ENCODE peak calls at places on chromosome X, in eight cellular contexts. One of them, this sample, is unnamed.

GRCh38 chrX:69142688-69143239 is 22.5 kb downstream of the PJA1 start:
- DNase-seq in Right ventricle myocardium superior: no peak
- DNase-seq in EL: no peak
- DNase-seq in CD8-positive, alpha-beta memory T cell: no peak
- DNase-seq in tibial artery: no peak
- DNase-seq in cardiac muscle cell: no peak
- DNase-seq in fibroblast of pulmonary artery: no peak
- DNase-seq in GM12891: no peak
- DNase-seq in this sample: no peak

GRCh38 chrX:38929966-38930421 is 128.7 kb downstream of the MID1IP1 start:
- DNase-seq in Right ventricle myocardium superior: no peak
- DNase-seq in EL: peak; percentile 51
- DNase-seq in CD8-positive, alpha-beta memory T cell: no peak
- DNase-seq in tibial artery: peak; percentile 72
- DNase-seq in cardiac muscle cell: peak; percentile 5
- DNase-seq in fibroblast of pulmonary artery: peak; percentile 14
- DNase-seq in GM12891: no peak
- DNase-seq in this sample: no peak

GRCh38 chrX:70476166-70476933 is 31.7 kb downstream of the DLG3 start:
- DNase-seq in Right ventricle myocardium superior: no peak
- DNase-seq in EL: no peak
- DNase-seq in CD8-positive, alpha-beta memory T cell: no peak
- DNase-seq in tibial artery: no peak
- DNase-seq in cardiac muscle cell: no peak
- DNase-seq in fibroblast of pulmonary artery: no peak
- DNase-seq in GM12891: no peak
- DNase-seq in this sample: no peak

GRCh38 chrX:107721318-107721717 is 54.3 kb downstream of the TSC22D3 start:
- DNase-seq in Right ventricle myocardium superior: no peak
- DNase-seq in EL: no peak
- DNase-seq in CD8-positive, alpha-beta memory T cell: no peak
- DNase-seq in tibial artery: peak; percentile 74
- DNase-seq in cardiac muscle cell: no peak
- DNase-seq in fibroblast of pulmonary artery: no peak
- DNase-seq in GM12891: no peak
- DNase-seq in this sample: peak; percentile 67

GRCh38 chrX:119880076-119880475 is 8.4 kb downstream of the NDUFA1 start:
- DNase-seq in Right ventricle myocardium superior: no peak
- DNase-seq in EL: no peak
- DNase-seq in CD8-positive, alpha-beta memory T cell: no peak
- DNase-seq in tibial artery: no peak
- DNase-seq in cardiac muscle cell: no peak
- DNase-seq in fibroblast of pulmonary artery: no peak
- DNase-seq in GM12891: no peak
- DNase-seq in this sample: no peak

GRCh38 chrX:20857746-20858145 is 516.5 kb upstream of the CNKSR2 start:
- DNase-seq in Right ventricle myocardium superior: no peak
- DNase-seq in EL: no peak
- DNase-seq in CD8-positive, alpha-beta memory T cell: no peak
- DNase-seq in tibial artery: no peak
- DNase-seq in cardiac muscle cell: no peak
- DNase-seq in fibroblast of pulmonary artery: peak; percentile 87
- DNase-seq in GM12891: no peak
- DNase-seq in this sample: no peak

GRCh38 chrX:19824603-19825002 is 62.8 kb downstream of the SH3KBP1 start:
- DNase-seq in Right ventricle myocardium superior: no peak
- DNase-seq in EL: peak; percentile 56
- DNase-seq in CD8-positive, alpha-beta memory T cell: no peak
- DNase-seq in tibial artery: no peak
- DNase-seq in cardiac muscle cell: no peak
- DNase-seq in fibroblast of pulmonary artery: no peak
- DNase-seq in GM12891: no peak
- DNase-seq in this sample: no peak

GRCh38 chrX:24799565-24799964 is 105.8 kb downstream of the POLA1 start:
- DNase-seq in Right ventricle myocardium superior: no peak
- DNase-seq in EL: no peak
- DNase-seq in CD8-positive, alpha-beta memory T cell: no peak
- DNase-seq in tibial artery: no peak
- DNase-seq in cardiac muscle cell: peak; percentile 55
- DNase-seq in fibroblast of pulmonary artery: no peak
- DNase-seq in GM12891: no peak
- DNase-seq in this sample: no peak

GRCh38 chrX:154135458-154136229 is 8.4 kb upstream of the OPN1LW start:
- DNase-seq in Right ventricle myocardium superior: no peak
- DNase-seq in EL: no peak
- DNase-seq in CD8-positive, alpha-beta memory T cell: no peak
- DNase-seq in tibial artery: no peak
- DNase-seq in cardiac muscle cell: no peak
- DNase-seq in fibroblast of pulmonary artery: no peak
- DNase-seq in GM12891: no peak
- DNase-seq in this sample: no peak